ENCODE peak calls at places on chromosomes 13 and 19, in six cellular contexts. Y is astrocyte of the spinal cord, T is fibroblast of pulmonary artery, Q is GM10248, M is neural crest cell, X is psoas muscle. O is an unnamed sample.

GRCh38 chr13:27264181-27264580 is 6.4 kb upstream of the RASL11A start:
- DNase-seq in T (peak), Y (peak), Q (no peak), X (no peak), M (no peak), O (no peak)

GRCh38 chr13:113169277-113170272 is 11.1 kb downstream of the PROZ start:
- DNase-seq in X (no peak), Q (no peak), M (no peak), Y (no peak), T (no peak), O (no peak)

GRCh38 chr13:28059214-28059613 is 41.2 kb downstream of the FLT3 start:
- DNase-seq in Q (peak), X (no peak), T (peak), Y (no peak), M (peak), O (peak)

GRCh38 chr13:32323912-32324311 is 8.6 kb downstream of the BRCA2 start:
- DNase-seq in Q (no peak), Y (peak), T (peak), M (no peak), X (no peak), O (no peak)

GRCh38 chr19:12779162-12779993 is 4.0 kb upstream of the HOOK2 start:
- DNase-seq in T (peak), Y (peak), Q (no peak), M (peak), X (peak), O (no peak)

GRCh38 chr19:39518458-39518857 is 3.5 kb downstream of the SELENOV start:
- DNase-seq in M (no peak), Y (no peak), Q (no peak), X (no peak), T (no peak), O (no peak)

GRCh38 chr19:16386619-16387240 is 62.1 kb downstream of the KLF2 start:
- DNase-seq in Q (peak), X (peak), T (peak), Y (peak), M (peak), O (peak)

GRCh38 chr19:10887616-10888367 is 16.4 kb downstream of the CARM1 start:
- DNase-seq in X (no peak), Y (no peak), T (no peak), Q (no peak), M (no peak), O (no peak)

GRCh38 chr13:72666391-72666790 is 61.0 kb downstream of the MZT1 start:
- DNase-seq in Y (no peak), T (no peak), M (no peak), Q (no peak), X (no peak), O (no peak)

GRCh38 chr19:4749870-4750269 is 26.2 kb upstream of the DPP9 start:
- DNase-seq in T (no peak), Q (no peak), Y (no peak), M (no peak), X (no peak), O (no peak)

GRCh38 chr13:84431646-84432045 is 549.4 kb upstream of the SLITRK1 start:
- DNase-seq in T (peak), Y (peak), M (no peak), X (no peak), Q (no peak), O (no peak)

GRCh38 chr13:35766663-35767062 is 290.2 kb upstream of the MAB21L1 start:
- DNase-seq in Q (no peak), X (no peak), M (no peak), T (no peak), Y (no peak), O (no peak)

GRCh38 chr13:50326746-50327145 is 311.5 kb downstream of the KCNRG start:
- DNase-seq in T (no peak), M (no peak), Q (no peak), Y (peak), X (no peak), O (no peak)

GRCh38 chr19:9862897-9863296 is 27.8 kb downstream of the PIN1 start:
- DNase-seq in Q (no peak), X (no peak), Y (no peak), M (no peak), T (no peak), O (no peak)

GRCh38 chr13:31786011-31786410 is 46.7 kb downstream of the RXFP2 start:
- DNase-seq in X (no peak), Y (no peak), Q (no peak), T (peak), M (no peak), O (no peak)

GRCh38 chr19:40862785-40863184 is 12.5 kb upstream of the CYP2A6 start:
- DNase-seq in M (no peak), X (no peak), Q (no peak), T (peak), Y (no peak), O (no peak)

GRCh38 chr13:108597943-108598342 is 31.5 kb upstream of the MYO16 start:
- DNase-seq in Q (no peak), T (no peak), Y (no peak), X (no peak), M (no peak), O (no peak)

GRCh38 chr19:45016388-45017314 is 15.4 kb downstream of the RELB start:
- DNase-seq in T (peak), X (peak), Y (peak), Q (peak), M (peak), O (peak)

GRCh38 chr19:1221141-1221903 is 15.7 kb downstream of the STK11 start:
- DNase-seq in T (peak), Q (no peak), X (peak), M (peak), Y (peak), O (no peak)

GRCh38 chr13:111844222-111844671 is 222.7 kb upstream of the SOX1 start:
- DNase-seq in M (no peak), Q (no peak), X (no peak), T (no peak), Y (no peak), O (no peak)

GRCh38 chr19:49588370-49589122 is 2.4 kb upstream of the PRR12 start:
- DNase-seq in Y (no peak), Q (no peak), X (no peak), M (no peak), T (no peak), O (no peak)

GRCh38 chr19:3670796-3671679 is 29.2 kb downstream of the PIP5K1C start:
- DNase-seq in Q (peak), X (peak), T (peak), Y (peak), M (no peak), O (peak)

GRCh38 chr19:49151339-49152217 is 3.6 kb downstream of the HRC start:
- DNase-seq in T (peak), Q (no peak), M (peak), X (peak), Y (no peak), O (no peak)

GRCh38 chr19:53467138-53467502 is 413 bp upstream of the ZNF813 start:
- DNase-seq in M (no peak), X (no peak), T (no peak), Y (no peak), Q (no peak), O (peak)

GRCh38 chr13:41639955-41640780 is 182.8 kb downstream of the RGCC start:
- DNase-seq in Y (no peak), Q (no peak), M (no peak), T (peak), X (no peak), O (no peak)

GRCh38 chr19:4093643-4094175 is 27.0 kb upstream of the ZBTB7A start:
- DNase-seq in Y (no peak), M (no peak), Q (no peak), X (no peak), T (no peak), O (no peak)

GRCh38 chr13:113562085-113562749 is 22.3 kb upstream of the TFDP1 start:
- DNase-seq in Y (peak), M (peak), T (peak), X (peak), Q (peak), O (peak)

GRCh38 chr19:46189971-46190335 is 39.6 kb upstream of the IGFL1 start:
- DNase-seq in M (no peak), Y (no peak), T (no peak), Q (no peak), X (no peak), O (no peak)

GRCh38 chr13:110869231-110869804 is 45.6 kb downstream of the ANKRD10 start:
- DNase-seq in M (no peak), T (no peak), Q (no peak), Y (no peak), X (peak), O (no peak)

GRCh38 chr19:30066781-30067759 is 125.0 kb downstream of the URI1 start:
- DNase-seq in M (no peak), X (no peak), Y (no peak), T (no peak), Q (no peak), O (no peak)

GRCh38 chr13:54449922-54450321 is 1421.3 kb downstream of the OLFM4 start:
- DNase-seq in X (no peak), Y (no peak), T (no peak), M (no peak), Q (no peak), O (no peak)

GRCh38 chr13:26128676-26129075 is 76.9 kb upstream of the SHISA2 start:
- DNase-seq in Q (no peak), X (no peak), T (no peak), M (no peak), Y (no peak), O (no peak)

GRCh38 chr13:26132756-26133155 is 80.9 kb upstream of the SHISA2 start:
- DNase-seq in Q (no peak), T (peak), M (no peak), X (no peak), Y (no peak), O (no peak)

GRCh38 chr13:26133286-26133685 is 81.5 kb upstream of the SHISA2 start:
- DNase-seq in T (peak), Y (no peak), X (no peak), M (no peak), Q (no peak), O (no peak)

DNA sequence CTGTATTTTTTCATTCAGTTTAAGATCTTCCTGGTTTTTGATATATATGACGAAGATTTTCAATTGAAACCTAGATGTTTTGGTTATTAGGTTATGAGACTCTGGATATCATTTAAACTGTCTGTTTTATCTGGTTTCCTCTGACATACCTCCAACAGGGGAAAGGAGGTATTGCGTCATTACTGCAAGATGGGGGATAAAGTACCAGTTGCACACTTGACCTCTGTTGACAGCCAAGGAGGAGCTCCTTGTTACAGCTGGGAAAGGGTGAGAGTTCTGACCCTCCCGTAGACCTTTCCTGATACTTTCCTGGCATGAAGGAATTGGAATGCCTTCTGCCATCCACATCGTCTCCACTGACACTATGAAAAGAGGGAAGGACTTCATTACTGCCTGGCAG is 82.0 kb upstream of the SHISA2 start:
- DNase-seq in T (peak), X (no peak), M (no peak), Y (no peak), Q (no peak), O (no peak)
- TF ChIP-seq CTCF in T (no peak), X (no peak), M (peak), Y (no peak), Q (no peak), O (no peak)

GRCh38 chr13:98598043-98598442 is 21.1 kb upstream of the STK24 start:
- DNase-seq in Q (no peak), M (no peak), Y (no peak), X (no peak), T (peak), O (no peak)
- TF ChIP-seq CTCF in Q (no peak), M (no peak), Y (peak), X (no peak), T (peak), O (no peak)

GRCh38 chr13:97364827-97365226 is 69.1 kb upstream of the RAP2A start:
- DNase-seq in Q (no peak), M (no peak), Y (no peak), X (no peak), T (no peak), O (no peak)
- TF ChIP-seq CTCF in Q (no peak), M (no peak), Y (no peak), X (no peak), T (no peak), O (no peak)

GRCh38 chr19:21335721-21336120 is 6.5 kb upstream of the ZNF708 start:
- DNase-seq in T (no peak), M (no peak), X (no peak), Y (no peak), Q (no peak), O (no peak)
- TF ChIP-seq CTCF in T (no peak), M (no peak), X (no peak), Y (no peak), Q (no peak), O (no peak)

GRCh38 chr13:20188649-20189553 is 3.8 kb downstream of the GJB2 start:
- DNase-seq in T (no peak), X (no peak), Y (no peak), Q (no peak), M (no peak), O (no peak)
- TF ChIP-seq CTCF in T (no peak), X (no peak), Y (peak), Q (no peak), M (peak), O (peak)

GRCh38 chr19:20247016-20247683 is 80.1 kb downstream of the ZNF486 start:
- DNase-seq in Y (no peak), Q (no peak), X (no peak), T (peak), M (peak), O (no peak)
- TF ChIP-seq CTCF in Y (peak), Q (peak), X (peak), T (peak), M (peak), O (no peak)

DNA sequence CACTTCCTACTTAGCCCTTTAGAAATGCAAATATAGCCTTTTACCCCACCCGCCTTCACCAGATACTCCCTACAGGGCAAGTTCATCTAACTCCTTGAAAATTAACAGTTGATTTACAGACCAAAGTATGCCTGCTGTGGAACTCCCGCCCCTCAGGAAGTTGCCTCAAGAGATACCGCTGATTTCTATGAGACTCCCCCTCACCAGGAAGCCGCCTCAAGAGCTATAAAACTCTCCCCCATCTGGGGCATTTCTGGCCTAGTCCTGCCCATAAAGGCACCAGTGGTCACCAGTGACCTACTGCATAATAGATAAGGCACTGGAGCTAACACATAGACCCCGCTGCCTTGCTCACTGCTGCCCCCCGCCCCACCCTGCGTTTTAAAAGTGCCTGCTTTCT is 201.7 kb upstream of the UBL3 start:
- DNase-seq in M (no peak), Q (no peak), X (no peak), Y (no peak), T (peak), O (no peak)
- TF ChIP-seq CTCF in M (no peak), Q (no peak), X (no peak), Y (no peak), T (no peak), O (no peak)

GRCh38 chr19:38319421-38320258 is at the start of gene KCNK6:
- DNase-seq in Q (no peak), M (peak), T (peak), Y (no peak), X (peak), O (no peak)
- TF ChIP-seq CTCF in Q (no peak), M (no peak), T (no peak), Y (no peak), X (no peak), O (no peak)

DNA sequence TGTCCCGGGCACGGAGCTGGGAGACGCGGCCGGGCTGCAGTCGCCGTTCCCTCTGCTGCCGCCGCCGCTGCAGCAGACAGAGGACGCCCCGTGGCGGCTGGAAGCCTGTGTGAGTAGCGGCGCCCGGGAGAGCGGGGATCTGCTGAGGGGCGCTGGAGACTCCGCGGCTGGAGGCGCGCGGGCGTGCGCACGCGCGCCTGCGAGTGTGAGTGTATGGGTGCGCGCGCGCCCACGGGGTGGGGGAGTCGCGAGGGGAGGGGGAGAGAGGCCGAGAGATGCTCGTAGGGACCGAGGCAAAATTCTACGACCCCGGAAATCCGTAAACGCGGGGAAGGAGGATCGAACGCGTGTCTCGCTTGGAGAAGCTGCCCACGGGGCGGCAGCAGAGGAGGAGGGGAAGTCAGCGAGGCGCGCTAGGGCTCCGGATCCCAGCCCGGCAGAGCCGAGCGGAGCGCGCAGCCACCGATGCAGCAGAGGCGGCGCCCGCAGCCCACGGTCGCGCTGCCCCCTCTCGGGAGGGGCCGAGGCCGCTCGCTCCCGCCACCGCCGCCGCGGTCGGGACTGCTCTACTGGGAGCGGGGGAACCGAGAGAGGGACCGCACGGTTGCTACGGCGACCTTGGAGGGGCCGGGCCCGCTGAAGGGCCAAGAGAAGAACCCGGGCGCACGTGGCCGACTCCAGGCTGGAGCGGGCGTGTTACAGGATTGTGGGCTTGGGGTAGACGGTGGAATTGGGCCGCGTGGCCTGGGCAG is at the start of gene ENOX1:
- DNase-seq in Y (peak), X (peak), Q (peak), T (peak), M (peak), O (peak)
- TF ChIP-seq CTCF in Y (no peak), X (peak), Q (peak), T (no peak), M (peak), O (no peak)

DNA sequence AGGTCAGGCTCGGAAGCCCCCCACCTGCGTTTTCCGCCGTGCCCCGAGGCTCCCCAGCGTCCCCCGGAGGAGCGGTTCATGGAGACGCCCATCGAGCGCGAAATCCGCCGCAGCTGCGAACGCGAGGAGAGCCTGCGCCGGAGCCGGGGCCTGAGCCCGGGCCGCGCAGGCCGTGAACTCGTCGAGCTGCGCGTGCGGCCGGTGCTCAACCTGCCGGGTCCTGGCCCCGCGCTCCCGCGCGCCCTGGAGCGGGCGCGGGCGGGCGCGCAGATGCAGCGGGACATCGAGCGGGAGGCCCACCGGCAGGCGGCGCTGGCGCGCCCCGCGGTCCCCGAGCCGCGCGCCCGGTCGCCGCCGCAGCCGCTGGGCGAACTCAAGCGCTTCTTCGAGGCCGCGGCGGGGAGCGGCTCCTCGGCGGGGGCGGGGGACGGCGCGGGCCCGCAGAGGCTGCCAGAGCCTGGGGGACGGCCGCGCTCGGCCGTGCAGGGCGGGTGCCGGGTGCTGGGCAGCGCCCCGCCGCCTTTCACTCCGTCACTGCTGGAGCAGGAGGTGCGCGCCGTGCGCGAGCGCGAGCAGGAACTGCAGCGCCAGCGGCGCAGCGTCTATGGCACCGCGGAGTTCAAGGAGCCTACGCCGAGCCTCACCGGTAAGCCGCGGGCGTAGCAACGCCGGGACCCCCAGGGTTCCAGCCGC is 792 bp downstream of the MISP3 start:
- DNase-seq in M (peak), Y (peak), X (peak), T (peak), Q (peak), O (peak)
- TF ChIP-seq CTCF in M (peak), Y (peak), X (peak), T (peak), Q (peak), O (peak)

O was measured in GM20000.